ENCODE peak calls at places on chromosomes 7 and 10, in six cellular contexts. X is neural progenitor cell, U is Peyer's patch, Q is WERI-Rb-1, G is AG09309, T is upper lobe of right lung. Y is an unnamed sample.
A peak's percentile ranks its signal among the peaks of the same experiment; 100 is the strongest.

GRCh38 chr7:75631711-75632110 is 107.0 kb downstream of the HIP1 start:
- DNase-seq in Q (no peak), U (no peak), G (no peak), T (no peak), X (no peak), Y (no peak)

GRCh38 chr10:16828114-16828568 is 10.9 kb upstream of the RSU1 start:
- DNase-seq in G (peak; percentile 67), X (peak; percentile 90), U (peak; percentile 68), T (no peak), Q (peak; percentile 38), Y (peak; percentile 31)

GRCh38 chr7:95871078-95871848 is 98.9 kb downstream of the DYNC1I1 start:
- DNase-seq in Q (peak; percentile 38), G (peak; percentile 5), T (no peak), U (no peak), X (peak; percentile 72), Y (peak; percentile 9)

GRCh38 chr10:58846856-58847255 is 329.6 kb upstream of the PHYHIPL start:
- DNase-seq in X (no peak), T (no peak), U (no peak), G (no peak), Q (no peak), Y (no peak)

GRCh38 chr7:8260871-8261707 is 878 bp downstream of the ICA1 start:
- DNase-seq in T (peak; percentile 82), U (peak; percentile 57), X (peak; percentile 20), G (no peak), Q (peak; percentile 47), Y (no peak)

GRCh38 chr7:55043691-55044090 is 24.9 kb downstream of the EGFR start:
- DNase-seq in X (no peak), U (no peak), Q (no peak), T (no peak), G (no peak), Y (no peak)

GRCh38 chr7:98779800-98780199 is 90.0 kb downstream of the TMEM130 start:
- DNase-seq in U (no peak), T (no peak), X (no peak), G (no peak), Q (no peak), Y (no peak)

GRCh38 chr10:48444861-48445841 is 138.7 kb downstream of the MAPK8 start:
- DNase-seq in Q (peak; percentile 92), U (peak; percentile 40), T (peak; percentile 58), G (no peak), X (peak; percentile 55), Y (no peak)

GRCh38 chr7:150756858-150757257 is 19.6 kb downstream of the GIMAP5 start:
- DNase-seq in X (peak; percentile 36), G (no peak), T (no peak), Q (no peak), U (no peak), Y (no peak)

GRCh38 chr7:42167206-42167913 is 69.6 kb downstream of the GLI3 start:
- DNase-seq in T (no peak), Q (no peak), G (no peak), X (no peak), U (no peak), Y (no peak)

GRCh38 chr10:78851652-78852051 is 217.1 kb upstream of the ZMIZ1 start:
- DNase-seq in T (no peak), X (no peak), Q (no peak), G (peak; percentile 23), U (no peak), Y (no peak)

GRCh38 chr10:78852447-78852846 is 216.3 kb upstream of the ZMIZ1 start:
- DNase-seq in T (no peak), Q (no peak), U (no peak), X (no peak), G (no peak), Y (no peak)

GRCh38 chr10:78853864-78854263 is 214.9 kb upstream of the ZMIZ1 start:
- DNase-seq in T (no peak), U (no peak), G (no peak), X (no peak), Q (no peak), Y (no peak)

GRCh38 chr10:78850611-78851010 is 218.2 kb upstream of the ZMIZ1 start:
- DNase-seq in X (no peak), T (no peak), U (peak; percentile 13), G (no peak), Q (no peak), Y (no peak)

GRCh38 chr10:78852856-78853255 is 215.9 kb upstream of the ZMIZ1 start:
- DNase-seq in T (no peak), Q (peak; percentile 40), U (peak; percentile 59), G (no peak), X (peak; percentile 73), Y (no peak)
- TF ChIP-seq CTCF in T (peak; percentile 40), Q (peak; percentile 58), U (peak; percentile 56), G (peak; percentile 22), X (peak; percentile 60), Y (peak; percentile 8)

GRCh38 chr10:35136263-35136815 is 9.7 kb downstream of the CREM start:
- DNase-seq in Q (no peak), T (no peak), G (no peak), U (no peak), X (no peak), Y (no peak)
- H3K4me3 ChIP-seq in Q (no peak overlapping the region), T (no peak overlapping the region), G (no peak overlapping the region), U (no peak overlapping the region), X (no peak overlapping the region), Y (no peak overlapping the region)

GRCh38 chr7:29764227-29764626 is 42.1 kb upstream of the WIPF3 start:
- DNase-seq in G (no peak), T (no peak), X (peak; percentile 53), U (no peak), Q (peak; percentile 55), Y (no peak)
- TF ChIP-seq CTCF in G (no peak), T (no peak), X (peak; percentile 54), U (no peak), Q (peak; percentile 78), Y (no peak)

GRCh38 chr7:77202544-77202976 is 2.9 kb upstream of the FGL2 start:
- DNase-seq in X (no peak), T (no peak), G (no peak), Q (no peak), U (peak; percentile 67), Y (no peak)

GRCh38 chr7:77205706-77206105 is 6.1 kb upstream of the FGL2 start:
- DNase-seq in U (no peak), X (no peak), Q (no peak), T (no peak), G (no peak), Y (no peak)

GRCh38 chr7:77197135-77197534 is 2.5 kb downstream of the FGL2 start:
- DNase-seq in G (no peak), X (no peak), T (no peak), U (no peak), Q (no peak), Y (no peak)

GRCh38 chr7:77199008-77199966 is at the start of gene FGL2:
- DNase-seq in U (peak; percentile 84), T (peak; percentile 71), G (peak; percentile 24), X (peak; percentile 74), Q (no peak), Y (no peak)

DNA sequence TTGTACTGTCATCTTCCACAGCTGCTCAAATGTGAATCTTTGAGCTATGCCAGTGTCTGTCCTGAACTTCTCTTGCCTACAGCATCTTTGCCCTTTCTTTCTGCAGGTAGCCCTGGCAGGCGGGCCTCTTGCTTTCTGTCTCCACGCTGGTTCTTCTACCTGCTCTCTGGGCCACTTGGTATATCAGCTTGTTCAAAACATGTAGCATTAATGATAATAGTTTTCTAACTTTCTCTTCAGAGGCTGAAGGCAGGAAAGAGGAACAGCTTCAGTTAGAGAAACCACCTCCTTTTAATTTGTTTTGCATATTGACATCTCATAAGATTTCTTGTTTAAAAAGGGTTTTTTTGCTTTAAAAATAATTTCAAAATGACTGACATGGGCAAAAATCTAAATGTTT is 923 bp upstream of the FGL2 start:
- DNase-seq in G (no peak), X (no peak), Q (no peak), T (no peak), U (peak; percentile 62), Y (no peak)
- H3K4me3 ChIP-seq in G (no peak overlapping the region), X (no peak overlapping the region), Q (no peak overlapping the region), T (no peak overlapping the region), U (no peak overlapping the region), Y (no peak overlapping the region)

DNA sequence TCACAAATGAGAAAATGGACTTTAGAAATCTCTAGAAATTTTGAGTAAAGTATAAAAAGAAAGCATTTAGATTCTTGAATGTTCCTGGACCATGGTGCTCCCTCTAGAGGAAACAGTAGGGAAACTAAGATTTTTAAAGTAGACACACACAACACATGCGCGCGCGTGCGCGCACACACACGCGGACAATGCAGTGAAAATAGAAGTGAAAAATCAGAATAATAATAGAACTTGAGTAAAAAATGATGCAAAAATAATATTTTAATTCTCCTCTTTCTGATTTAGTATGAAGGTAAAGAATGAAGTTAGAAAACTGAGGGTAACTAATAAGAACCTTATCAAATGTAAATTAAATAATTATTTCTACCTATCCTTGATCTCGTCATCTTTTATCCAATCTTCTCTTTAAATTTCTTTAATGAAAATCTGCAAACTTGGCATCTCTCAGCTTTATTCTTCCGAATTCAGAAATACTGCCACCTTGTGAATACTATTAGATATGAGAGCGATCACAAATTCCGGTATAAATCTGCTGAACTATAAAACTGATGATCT is 117.0 kb upstream of the AMPH start:
- DNase-seq in G (no peak), T (no peak), Q (no peak), U (no peak), X (peak; percentile 23), Y (no peak)
- TF ChIP-seq CTCF in G (peak; percentile 43), T (peak; percentile 28), Q (peak; percentile 6), U (no peak), X (peak; percentile 58), Y (peak; percentile 23)